ENCODE peak calls at places on chromosomes 16 and 17, in eight cellular contexts. One of them, this sample, is unnamed.

GRCh38 chr17:62870581-62870964 is 62.5 kb upstream of the MARCHF10 start:
- DNase-seq in caudate nucleus: no peak
- DNase-seq in GDM1: no peak
- DNase-seq in activated T-helper 1 cell treated with anti-CD3 and anti-CD28 coated beads, Interleukin-2, amount 50 U/mL, for 16 hours: no peak
- DNase-seq in HTR-8/SVneo: no peak
- DNase-seq in activated gamma-delta T cell treated with Interleukin-2 at 50 U/mL for 16 hours: no peak
- DNase-seq in NAMALWA: no peak
- DNase-seq in ovary: no peak
- DNase-seq in this sample: no peak

GRCh38 chr16:28823291-28823718 is 506 bp downstream of the ATXN2L start:
- DNase-seq in caudate nucleus: no peak
- DNase-seq in GDM1: no peak
- DNase-seq in activated T-helper 1 cell treated with anti-CD3 and anti-CD28 coated beads, Interleukin-2, amount 50 U/mL, for 16 hours: no peak
- DNase-seq in HTR-8/SVneo: no peak
- DNase-seq in activated gamma-delta T cell treated with Interleukin-2 at 50 U/mL for 16 hours: no peak
- DNase-seq in NAMALWA: peak
- DNase-seq in ovary: no peak
- DNase-seq in this sample: no peak

GRCh38 chr17:42200702-42201101 is 6.4 kb upstream of the GHDC start:
- DNase-seq in caudate nucleus: no peak
- DNase-seq in GDM1: no peak
- DNase-seq in activated T-helper 1 cell treated with anti-CD3 and anti-CD28 coated beads, Interleukin-2, amount 50 U/mL, for 16 hours: no peak
- DNase-seq in HTR-8/SVneo: no peak
- DNase-seq in activated gamma-delta T cell treated with Interleukin-2 at 50 U/mL for 16 hours: no peak
- DNase-seq in NAMALWA: no peak
- DNase-seq in ovary: peak
- DNase-seq in this sample: no peak

GRCh38 chr17:48961516-48962233 is 6.7 kb downstream of the GIP start:
- DNase-seq in caudate nucleus: no peak
- DNase-seq in GDM1: no peak
- DNase-seq in activated T-helper 1 cell treated with anti-CD3 and anti-CD28 coated beads, Interleukin-2, amount 50 U/mL, for 16 hours: no peak
- DNase-seq in HTR-8/SVneo: peak
- DNase-seq in activated gamma-delta T cell treated with Interleukin-2 at 50 U/mL for 16 hours: no peak
- DNase-seq in NAMALWA: no peak
- DNase-seq in ovary: no peak
- DNase-seq in this sample: peak

GRCh38 chr16:71515026-71515425 is 11.2 kb upstream of the CHST4 start:
- DNase-seq in caudate nucleus: no peak
- DNase-seq in GDM1: no peak
- DNase-seq in activated T-helper 1 cell treated with anti-CD3 and anti-CD28 coated beads, Interleukin-2, amount 50 U/mL, for 16 hours: no peak
- DNase-seq in HTR-8/SVneo: no peak
- DNase-seq in activated gamma-delta T cell treated with Interleukin-2 at 50 U/mL for 16 hours: no peak
- DNase-seq in NAMALWA: no peak
- DNase-seq in ovary: no peak
- DNase-seq in this sample: no peak

GRCh38 chr16:89178453-89179147 is 7.1 kb downstream of the CDH15 start:
- DNase-seq in caudate nucleus: no peak
- DNase-seq in GDM1: no peak
- DNase-seq in activated T-helper 1 cell treated with anti-CD3 and anti-CD28 coated beads, Interleukin-2, amount 50 U/mL, for 16 hours: no peak
- DNase-seq in HTR-8/SVneo: no peak
- DNase-seq in activated gamma-delta T cell treated with Interleukin-2 at 50 U/mL for 16 hours: no peak
- DNase-seq in NAMALWA: no peak
- DNase-seq in ovary: no peak
- DNase-seq in this sample: no peak

GRCh38 chr17:82858376-82859126 is 18.7 kb upstream of the ZNF750 start:
- DNase-seq in caudate nucleus: no peak
- DNase-seq in GDM1: no peak
- DNase-seq in activated T-helper 1 cell treated with anti-CD3 and anti-CD28 coated beads, Interleukin-2, amount 50 U/mL, for 16 hours: no peak
- DNase-seq in HTR-8/SVneo: no peak
- DNase-seq in activated gamma-delta T cell treated with Interleukin-2 at 50 U/mL for 16 hours: peak
- DNase-seq in NAMALWA: no peak
- DNase-seq in ovary: no peak
- DNase-seq in this sample: no peak

GRCh38 chr16:77877712-77878111 is 89.3 kb downstream of the VAT1L start:
- DNase-seq in caudate nucleus: no peak
- DNase-seq in GDM1: no peak
- DNase-seq in activated T-helper 1 cell treated with anti-CD3 and anti-CD28 coated beads, Interleukin-2, amount 50 U/mL, for 16 hours: no peak
- DNase-seq in HTR-8/SVneo: peak
- DNase-seq in activated gamma-delta T cell treated with Interleukin-2 at 50 U/mL for 16 hours: no peak
- DNase-seq in NAMALWA: no peak
- DNase-seq in ovary: no peak
- DNase-seq in this sample: no peak

GRCh38 chr17:7984904-7985303 is 17.5 kb upstream of the GUCY2D start:
- DNase-seq in caudate nucleus: no peak
- DNase-seq in GDM1: no peak
- DNase-seq in activated T-helper 1 cell treated with anti-CD3 and anti-CD28 coated beads, Interleukin-2, amount 50 U/mL, for 16 hours: no peak
- DNase-seq in HTR-8/SVneo: no peak
- DNase-seq in activated gamma-delta T cell treated with Interleukin-2 at 50 U/mL for 16 hours: no peak
- DNase-seq in NAMALWA: no peak
- DNase-seq in ovary: no peak
- DNase-seq in this sample: no peak

GRCh38 chr16:70790815-70791214 is 10.1 kb downstream of the VAC14 start:
- DNase-seq in caudate nucleus: no peak
- DNase-seq in GDM1: no peak
- DNase-seq in activated T-helper 1 cell treated with anti-CD3 and anti-CD28 coated beads, Interleukin-2, amount 50 U/mL, for 16 hours: no peak
- DNase-seq in HTR-8/SVneo: no peak
- DNase-seq in activated gamma-delta T cell treated with Interleukin-2 at 50 U/mL for 16 hours: no peak
- DNase-seq in NAMALWA: no peak
- DNase-seq in ovary: no peak
- DNase-seq in this sample: no peak

GRCh38 chr17:76831316-76831715 is 36.9 kb upstream of the MGAT5B start:
- DNase-seq in caudate nucleus: no peak
- DNase-seq in GDM1: no peak
- DNase-seq in activated T-helper 1 cell treated with anti-CD3 and anti-CD28 coated beads, Interleukin-2, amount 50 U/mL, for 16 hours: no peak
- DNase-seq in HTR-8/SVneo: no peak
- DNase-seq in activated gamma-delta T cell treated with Interleukin-2 at 50 U/mL for 16 hours: no peak
- DNase-seq in NAMALWA: no peak
- DNase-seq in ovary: no peak
- DNase-seq in this sample: no peak

GRCh38 chr16:49281843-49282642 is 405 bp upstream of the CBLN1 start:
- DNase-seq in caudate nucleus: peak
- DNase-seq in GDM1: peak
- DNase-seq in activated T-helper 1 cell treated with anti-CD3 and anti-CD28 coated beads, Interleukin-2, amount 50 U/mL, for 16 hours: no peak
- DNase-seq in HTR-8/SVneo: no peak
- DNase-seq in activated gamma-delta T cell treated with Interleukin-2 at 50 U/mL for 16 hours: no peak
- DNase-seq in NAMALWA: no peak
- DNase-seq in ovary: peak
- DNase-seq in this sample: no peak

This sample was measured in LHCN-M2.